ENCODE peak calls at places on chromosome 20, in four cellular contexts. Z, Q, D and L are unnamed samples.

GRCh38 chr20:3583765-3584164 is 79.4 kb downstream of the GFRA4 start:
- DNase-seq in Z (no peak), Q (no peak), D (no peak), L (no peak)

GRCh38 chr20:37513764-37514359 is 7.2 kb upstream of the NNAT start:
- DNase-seq in Z (no peak), Q (no peak), D (no peak), L (no peak)

GRCh38 chr20:4038047-4038459 is 22.7 kb upstream of the RNF24 start:
- DNase-seq in Z (peak; percentile 47), Q (no peak), D (peak; percentile 77), L (no peak)

GRCh38 chr20:5658897-5659296 is 91.3 kb upstream of the SHLD1 start:
- DNase-seq in Z (no peak), Q (peak; percentile 71), D (no peak), L (no peak)

GRCh38 chr20:25007491-25008305 is 15.1 kb upstream of the APMAP start:
- DNase-seq in Z (no peak), Q (no peak), D (no peak), L (no peak)

GRCh38 chr20:35901678-35902544 is 52.4 kb downstream of the SCAND1 start:
- DNase-seq in Z (no peak), Q (peak; percentile 33), D (peak; percentile 83), L (no peak)

GRCh38 chr20:53748176-53748575 is 154.5 kb upstream of the ZNF217 start:
- DNase-seq in Z (no peak), Q (no peak), D (no peak), L (no peak)

GRCh38 chr20:35635652-35636051 is 20.0 kb downstream of the SPAG4 start:
- DNase-seq in Z (no peak), Q (peak; percentile 76), D (no peak), L (no peak)

GRCh38 chr20:18056174-18057105 is 1.3 kb downstream of the OVOL2 start:
- DNase-seq in Z (peak; percentile 58), Q (no peak), D (no peak), L (no peak)

GRCh38 chr20:49452011-49452482 is 30.4 kb downstream of the KCNB1 start:
- DNase-seq in Z (no peak), Q (no peak), D (no peak), L (no peak)

GRCh38 chr20:32019563-32020463 is 9.6 kb downstream of the CCM2L start:
- DNase-seq in Z (no peak), Q (no peak), D (no peak), L (no peak)

GRCh38 chr20:51426879-51427624 is 115.5 kb downstream of the NFATC2 start:
- DNase-seq in Z (no peak), Q (peak; percentile 48), D (no peak), L (no peak)

GRCh38 chr20:32524871-32525501 is 60.1 kb downstream of the NOL4L start:
- DNase-seq in Z (no peak), Q (no peak), D (no peak), L (no peak)

GRCh38 chr20:57251344-57251743 is 15.1 kb downstream of the BMP7 start:
- DNase-seq in Z (no peak), Q (no peak), D (peak; percentile 57), L (no peak)
- TF ChIP-seq SP1 in Z (no peak), Q (no peak), D (no peak), L (no peak)

GRCh38 chr20:48147326-48147725 is 362.0 kb upstream of the SULF2 start:
- DNase-seq in Z (no peak), Q (no peak), D (no peak), L (no peak)

GRCh38 chr20:48148916-48149672 is 363.8 kb upstream of the SULF2 start:
- DNase-seq in Z (no peak), Q (no peak), D (no peak), L (no peak)

GRCh38 chr20:48146303-48146702 is 361.0 kb upstream of the SULF2 start:
- DNase-seq in Z (no peak), Q (no peak), D (no peak), L (no peak)

GRCh38 chr20:48149887-48150286 is 364.6 kb upstream of the SULF2 start:
- DNase-seq in Z (no peak), Q (no peak), D (no peak), L (peak; percentile 59)

DNA sequence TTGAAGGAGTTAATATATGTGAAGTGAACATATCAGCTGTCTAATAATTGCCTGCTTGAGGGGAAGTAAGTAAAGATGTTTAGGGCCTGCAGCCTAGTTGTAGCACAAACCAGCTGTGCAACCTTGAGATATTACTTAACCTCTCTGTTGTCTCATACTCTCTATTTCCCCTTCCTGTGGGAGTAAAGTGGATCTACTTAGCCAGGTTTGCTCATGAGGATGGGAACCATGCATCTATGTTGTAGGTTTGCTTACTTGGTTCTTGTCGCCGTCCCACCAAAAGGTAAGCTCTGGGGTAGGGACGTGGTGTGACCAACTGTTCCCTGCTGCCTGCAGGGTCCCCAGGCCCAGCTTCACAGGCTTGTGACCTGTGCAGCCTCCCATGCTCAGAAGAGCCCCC is 362.7 kb upstream of the SULF2 start:
- DNase-seq in Z (no peak), Q (no peak), D (no peak), L (no peak)
- TF ChIP-seq ELF4 in Z (no peak), Q (no peak), D (no peak), L (no peak)

DNA sequence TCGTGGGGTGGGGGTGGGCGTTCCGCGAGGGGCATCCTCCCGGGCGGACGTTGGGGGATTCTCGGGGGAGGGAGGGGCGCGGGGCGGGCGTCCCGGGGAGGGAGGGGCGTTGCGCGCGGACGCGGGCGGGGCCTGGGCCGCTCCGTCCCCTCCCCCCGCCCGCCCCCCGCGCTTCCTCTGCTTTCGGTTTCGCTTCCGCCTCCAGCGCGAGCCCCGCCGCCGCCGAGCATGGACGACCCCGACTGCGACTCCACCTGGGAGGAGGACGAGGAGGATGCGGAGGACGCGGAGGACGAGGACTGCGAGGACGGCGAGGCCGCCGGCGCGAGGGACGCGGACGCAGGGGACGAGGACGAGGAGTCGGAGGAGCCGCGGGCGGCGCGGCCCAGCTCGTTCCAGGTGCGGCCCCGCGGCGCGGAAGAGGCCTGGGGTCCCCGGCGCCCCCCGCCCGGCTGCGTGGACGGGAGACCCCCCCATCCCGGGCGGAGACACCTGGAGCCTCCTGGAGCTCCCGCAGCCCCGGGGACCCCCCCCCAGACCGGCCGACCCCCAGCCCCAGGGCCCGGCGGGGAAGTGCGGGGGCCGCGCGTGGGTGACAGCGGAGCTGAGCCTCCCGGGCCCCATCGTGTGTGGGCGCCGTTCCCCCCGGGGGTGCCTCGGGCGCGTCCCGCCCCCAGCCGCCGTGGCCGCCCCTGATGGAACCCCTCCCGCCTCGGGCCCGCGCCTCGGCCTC is at the start of gene OGFR:
- DNase-seq in Z (peak; percentile 63), Q (no peak), D (peak; percentile 91), L (peak; percentile 68)
- TF ChIP-seq SP1 in Z (no peak), Q (no peak), D (no peak), L (no peak)

GRCh38 chr20:10682939-10683338 is 9.1 kb upstream of the JAG1 start:
- DNase-seq in Z (no peak), Q (no peak), D (no peak), L (no peak)

GRCh38 chr20:10681466-10681865 is 7.7 kb upstream of the JAG1 start:
- DNase-seq in Z (no peak), Q (no peak), D (no peak), L (no peak)

GRCh38 chr20:10686356-10687169 is 12.8 kb upstream of the JAG1 start:
- DNase-seq in Z (no peak), Q (no peak), D (no peak), L (no peak)

GRCh38 chr20:10680571-10680970 is 6.8 kb upstream of the JAG1 start:
- DNase-seq in Z (no peak), Q (no peak), D (no peak), L (no peak)

GRCh38 chr20:10683537-10683936 is 9.7 kb upstream of the JAG1 start:
- DNase-seq in Z (no peak), Q (no peak), D (no peak), L (no peak)
- TF ChIP-seq ELF4 in Z (no peak), Q (no peak), D (no peak), L (no peak)

DNA sequence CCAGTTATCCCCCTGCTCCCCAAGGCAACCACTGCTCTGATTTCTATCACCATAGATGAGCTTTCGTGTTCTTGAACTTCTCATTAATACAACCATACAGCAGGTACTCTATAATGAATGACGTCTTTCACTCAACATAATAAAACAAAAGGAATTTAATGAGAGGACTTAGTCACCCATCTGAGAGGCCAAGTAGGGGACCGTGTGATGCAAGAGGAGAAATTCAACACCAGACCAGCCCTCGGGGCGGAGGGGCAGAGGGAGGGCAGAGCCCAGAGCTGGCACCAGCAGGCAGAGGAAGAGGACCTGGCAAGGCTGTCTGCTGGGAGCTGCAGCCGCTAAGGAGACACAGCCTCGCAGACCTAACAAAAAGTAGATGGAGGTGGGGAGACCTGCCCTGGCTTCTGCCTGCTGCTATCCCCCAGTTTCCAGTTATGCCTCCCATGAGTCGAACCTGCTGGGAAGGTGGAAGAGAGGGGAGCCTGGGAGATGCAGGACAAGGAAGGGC is 13.7 kb downstream of the CCN5 start:
- DNase-seq in Z (peak; percentile 55), Q (no peak), D (no peak), L (peak; percentile 53)
- TF ChIP-seq SP1 in Z (no peak), Q (no peak), D (no peak), L (no peak)

GRCh38 chr20:9609892-9610502 is 95.6 kb downstream of the LAMP5 start:
- DNase-seq in Z (peak; percentile 76), Q (peak; percentile 65), D (peak; percentile 3), L (peak; percentile 42)
- TF ChIP-seq ELF4 in Z (no peak), Q (no peak), D (no peak), L (no peak)

GRCh38 chr20:48156951-48157700 is 371.8 kb upstream of the SULF2 start:
- DNase-seq in Z (no peak), Q (no peak), D (no peak), L (no peak)
- TF ChIP-seq SP1 in Z (no peak), Q (no peak), D (no peak), L (no peak)

GRCh38 chr20:52496191-52496590 is 304.6 kb upstream of the ZFP64 start:
- DNase-seq in Z (no peak), Q (no peak), D (no peak), L (no peak)

GRCh38 chr20:52493177-52493711 is 301.7 kb upstream of the ZFP64 start:
- DNase-seq in Z (no peak), Q (no peak), D (no peak), L (peak; percentile 25)

GRCh38 chr20:52494244-52494643 is 302.7 kb upstream of the ZFP64 start:
- DNase-seq in Z (no peak), Q (no peak), D (no peak), L (no peak)

DNA sequence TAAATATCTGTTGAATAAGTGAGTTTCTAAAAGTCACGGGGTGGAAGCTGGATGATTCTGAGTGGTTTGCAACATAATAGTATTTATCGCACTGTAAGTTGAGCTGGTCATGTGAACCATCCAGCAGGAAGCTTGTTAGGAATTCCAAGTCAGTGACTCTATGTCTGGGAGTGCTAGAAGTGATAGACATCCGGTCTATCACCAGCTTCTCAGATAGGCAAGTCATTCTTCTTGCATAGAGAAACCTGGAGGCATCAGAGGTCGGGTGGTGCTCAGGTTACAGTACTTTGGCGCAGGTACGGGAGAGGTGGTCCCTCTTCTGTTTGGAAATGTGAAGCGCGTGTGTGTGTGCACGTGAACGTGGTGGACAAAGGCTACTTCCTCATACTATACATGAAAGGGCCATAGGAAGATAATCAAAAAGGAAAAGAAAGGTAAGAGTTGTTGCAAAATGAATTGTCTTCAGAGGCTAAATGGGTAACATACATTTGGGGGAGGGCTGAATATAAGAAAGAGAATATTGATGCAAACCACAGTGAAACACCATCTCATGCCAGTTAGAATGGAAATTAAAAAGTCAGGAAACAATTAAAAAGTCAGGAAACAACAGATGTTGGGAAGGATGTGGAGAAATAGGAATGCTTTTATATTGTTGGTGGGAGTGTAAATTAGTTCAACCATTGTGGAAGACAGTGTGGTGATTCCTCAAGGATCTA is 299.3 kb upstream of the ZFP64 start:
- DNase-seq in Z (no peak), Q (no peak), D (no peak), L (no peak)
- TF ChIP-seq ELF4 in Z (no peak), Q (no peak), D (no peak), L (no peak)